ENCODE peak calls at places on chromosomes 5 and 9, in ten cellular contexts. C is A549, R is psoas muscle, U is uterus, M is tibial artery, Q is sigmoid colon, H is breast epithelium, J is heart right ventricle, S is endodermal cell, W is GM23338. B is an unnamed sample. For H3K4me1, the result is how much of the 10 kb centered on the place peaks cover.

GRCh38 chr5:31362931-31363568 is 168.8 kb downstream of the DROSHA start:
- DNase-seq in Q (no peak), S (no peak), C (no peak), J (no peak), W (no peak), R (no peak), U (no peak), H (no peak), M (no peak), B (no peak)

GRCh38 chr5:60350794-60351193 is 349.2 kb downstream of the DEPDC1B start:
- DNase-seq in M (no peak), C (no peak), H (no peak), R (no peak), S (no peak), U (no peak), J (no peak), W (no peak), Q (no peak), B (no peak)

GRCh38 chr5:179285236-179285635 is 60.0 kb downstream of the ADAMTS2 start:
- DNase-seq in W (no peak), H (no peak), Q (peak), R (peak), S (no peak), C (no peak), J (peak), U (peak), M (peak), B (no peak)

GRCh38 chr5:115575167-115576070 is 26.9 kb downstream of the TICAM2 start:
- DNase-seq in Q (no peak), C (no peak), H (no peak), R (no peak), S (no peak), M (no peak), U (no peak), W (no peak), J (no peak), B (no peak)

GRCh38 chr5:144248015-144248414 is 77.3 kb downstream of the KCTD16 start:
- DNase-seq in J (no peak), H (no peak), M (no peak), C (no peak), W (no peak), Q (no peak), S (no peak), R (no peak), U (no peak), B (no peak)

GRCh38 chr5:116013207-116013777 is 19.0 kb upstream of the ARL14EPL start:
- DNase-seq in W (peak), J (no peak), U (no peak), R (peak), Q (no peak), H (no peak), M (no peak), C (no peak), S (no peak), B (no peak)

GRCh38 chr9:26684029-26684428 is 208.6 kb downstream of the CAAP1 start:
- DNase-seq in M (no peak), W (no peak), U (no peak), Q (no peak), J (no peak), R (no peak), C (no peak), H (no peak), S (no peak), B (no peak)

GRCh38 chr5:134581241-134581981 is 51.2 kb downstream of the SAR1B start:
- DNase-seq in Q (peak), W (no peak), U (peak), R (peak), J (no peak), M (no peak), C (no peak), S (no peak), H (peak), B (no peak)

GRCh38 chr9:112207451-112207850 is 32.4 kb upstream of the SUSD1 start:
- DNase-seq in W (no peak), M (no peak), C (no peak), Q (no peak), U (no peak), J (no peak), H (no peak), S (no peak), R (no peak), B (no peak)

GRCh38 chr9:89323257-89323841 is 5.0 kb downstream of the SECISBP2 start:
- DNase-seq in U (no peak), S (no peak), M (no peak), W (no peak), Q (no peak), C (no peak), R (no peak), J (no peak), H (no peak), B (no peak)

GRCh38 chr5:137091473-137091872 is 407.7 kb downstream of the SPOCK1 start:
- DNase-seq in U (no peak), J (no peak), S (peak), C (no peak), W (peak), Q (no peak), M (no peak), R (no peak), H (peak), B (no peak)

GRCh38 chr5:176360894-176361436 is 599 bp downstream of the KIAA1191 start:
- DNase-seq in Q (no peak), U (no peak), W (peak), C (no peak), S (no peak), J (no peak), R (no peak), M (no peak), H (no peak), B (peak)

GRCh38 chr9:93082841-93083411 is 13.1 kb upstream of the CARD19 start:
- DNase-seq in Q (peak), J (no peak), U (peak), C (no peak), W (no peak), M (peak), H (peak), S (peak), R (no peak), B (no peak)

GRCh38 chr5:102758576-102758975 is 3.5 kb downstream of the PAM start:
- DNase-seq in S (no peak), J (no peak), Q (no peak), W (no peak), H (no peak), M (no peak), R (no peak), U (no peak), C (no peak), B (no peak)

GRCh38 chr9:37992924-37993349 is 76.1 kb downstream of the SHB start:
- DNase-seq in W (no peak), U (no peak), H (no peak), M (peak), S (no peak), C (no peak), J (no peak), Q (no peak), R (no peak), B (no peak)

DNA sequence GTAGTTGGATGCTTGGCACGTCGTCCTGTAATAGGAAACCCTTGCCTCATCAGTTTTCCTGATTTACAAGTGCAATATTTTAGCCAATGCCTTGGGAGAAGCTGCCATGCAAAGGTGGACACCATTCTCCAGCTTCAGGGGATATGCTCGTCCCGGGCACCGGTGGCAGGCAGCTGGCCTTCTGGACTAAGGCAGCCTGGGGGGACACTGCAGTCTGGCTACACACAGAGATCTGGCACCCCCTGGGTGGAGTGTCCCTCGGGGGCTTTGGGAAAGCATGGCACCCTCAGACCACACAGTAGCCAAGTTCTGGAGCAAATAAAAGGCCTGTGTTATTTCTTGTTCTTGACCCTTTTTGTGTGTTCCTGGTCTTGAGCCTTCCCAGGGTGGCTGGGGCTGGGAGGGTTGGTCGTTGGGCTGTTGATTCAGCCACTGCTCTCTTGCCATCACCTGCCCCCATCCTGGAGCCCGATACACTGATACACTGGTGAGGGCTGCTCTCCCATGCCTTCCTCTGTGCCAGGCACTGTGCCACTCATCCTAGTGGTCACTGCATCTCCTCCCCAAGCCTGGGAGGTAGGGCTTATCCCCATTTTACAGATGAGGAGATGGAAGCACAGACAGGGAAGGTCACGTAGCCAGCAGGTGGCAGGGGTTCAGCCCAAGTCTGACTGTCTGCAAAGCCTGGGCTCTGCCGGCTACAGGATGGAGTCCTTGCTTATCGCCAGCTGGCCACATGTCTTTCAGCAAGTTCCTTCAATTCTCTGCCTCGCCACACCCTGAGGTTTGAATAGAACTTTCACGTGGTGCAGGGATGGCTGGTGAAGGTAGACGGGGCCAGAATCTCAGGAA is 134.1 kb downstream of the RGS3 start:
- DNase-seq in U (no peak), M (no peak), Q (peak), S (no peak), W (no peak), C (no peak), R (no peak), J (no peak), H (no peak), B (no peak)
- H3K4me1 ChIP-seq in U (under half), M (under half), Q (under half), S (under half), W (under half), C (under half), R (half or more), J (half or more), H (under half), B (under half)

GRCh38 chr5:132594170-132594569 is 37.4 kb downstream of the RAD50 start:
- DNase-seq in Q (no peak), S (no peak), M (no peak), H (no peak), R (no peak), J (no peak), W (no peak), C (no peak), U (no peak), B (no peak)

GRCh38 chr5:132591140-132591539 is 34.4 kb downstream of the RAD50 start:
- DNase-seq in Q (no peak), M (no peak), C (peak), S (no peak), W (no peak), R (no peak), H (no peak), U (no peak), J (no peak), B (no peak)

GRCh38 chr5:132592521-132592920 is 35.7 kb downstream of the RAD50 start:
- DNase-seq in R (no peak), C (no peak), W (peak), S (no peak), U (no peak), J (no peak), Q (no peak), M (no peak), H (no peak), B (no peak)

GRCh38 chr5:132595624-132596023 is 38.8 kb downstream of the RAD50 start:
- DNase-seq in S (no peak), R (no peak), J (no peak), U (no peak), C (no peak), Q (no peak), W (no peak), H (no peak), M (no peak), B (no peak)
- TF ChIP-seq CTCF in S (no peak), R (no peak), J (no peak), U (no peak), C (no peak), Q (no peak), W (no peak), H (no peak), M (no peak), B (no peak)

GRCh38 chr9:134700636-134701350 is 59.2 kb downstream of the COL5A1 start:
- DNase-seq in S (no peak), R (no peak), U (no peak), J (peak), H (no peak), C (no peak), M (no peak), Q (no peak), W (no peak), B (no peak)
- H3K4me1 ChIP-seq in S (under half), R (under half), U (under half), J (under half), H (under half), C (under half), M (under half), Q (under half), W (under half), B (under half)

GRCh38 chr9:95752129-95752731 is 123.3 kb upstream of the ERCC6L2 start:
- DNase-seq in J (no peak), C (no peak), R (no peak), S (peak), U (no peak), H (no peak), M (no peak), W (peak), Q (no peak), B (no peak)

GRCh38 chr9:95756101-95756500 is 119.4 kb upstream of the ERCC6L2 start:
- DNase-seq in Q (no peak), S (no peak), U (no peak), J (no peak), C (no peak), W (no peak), H (no peak), M (no peak), R (no peak), B (no peak)

GRCh38 chr9:95754533-95755420 is 120.7 kb upstream of the ERCC6L2 start:
- DNase-seq in U (no peak), S (peak), H (no peak), W (peak), R (no peak), Q (no peak), M (no peak), C (no peak), J (no peak), B (no peak)

GRCh38 chr9:95755421-95755730 is 120.1 kb upstream of the ERCC6L2 start:
- DNase-seq in H (no peak), U (no peak), C (no peak), Q (no peak), J (no peak), W (no peak), S (no peak), M (no peak), R (no peak), B (no peak)

DNA sequence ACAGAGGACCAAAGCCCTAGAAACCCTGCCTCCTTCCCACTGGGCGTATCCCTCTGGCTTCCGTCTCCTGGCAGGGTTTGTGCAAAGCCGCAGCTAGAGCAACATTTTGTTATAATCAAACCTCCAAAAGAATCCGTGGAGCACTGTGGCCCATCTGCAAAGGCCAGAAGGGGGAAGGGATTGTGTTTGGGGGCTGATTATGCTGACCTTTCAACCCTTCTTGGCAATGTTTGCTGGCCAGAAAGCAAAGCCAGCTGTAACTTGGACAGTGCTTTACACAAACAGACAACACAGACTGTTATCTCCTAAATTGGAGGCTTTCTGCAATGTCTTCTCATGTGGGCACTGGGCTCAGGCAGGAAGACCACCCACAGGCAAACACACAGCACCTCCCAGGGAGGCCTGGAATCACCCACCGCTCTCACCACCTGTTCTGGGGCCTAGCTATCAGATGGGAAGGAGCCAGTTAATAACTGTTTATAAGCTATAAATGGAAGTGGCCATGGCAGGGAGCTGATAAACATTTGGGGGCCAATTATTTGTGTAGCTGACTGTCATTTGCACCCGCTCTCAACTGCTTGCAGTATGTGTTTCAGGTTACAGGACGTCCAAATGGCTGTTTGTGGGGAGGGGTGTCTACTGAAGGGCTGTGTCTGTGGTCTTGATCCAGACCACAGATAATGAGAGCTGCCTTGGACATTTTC is 121.6 kb upstream of the ERCC6L2 start:
- DNase-seq in U (peak), R (no peak), S (no peak), M (no peak), C (no peak), Q (peak), J (peak), H (no peak), W (peak), B (peak)
- TF ChIP-seq CTCF in U (no peak), R (no peak), S (no peak), M (no peak), C (no peak), Q (no peak), J (no peak), H (no peak), W (no peak), B (no peak)

GRCh38 chr9:136011703-136012496 is 50.7 kb upstream of the UBAC1 start:
- DNase-seq in J (peak), Q (peak), C (no peak), H (no peak), W (no peak), S (peak), R (peak), M (peak), U (peak), B (peak)
- H3K4me1 ChIP-seq in J (half or more), Q (under half), C (under half), H (under half), W (under half), S (under half), R (under half), M (under half), U (under half), B (under half)

GRCh38 chr5:73823508-73823925 is 197.5 kb downstream of the ARHGEF28 start:
- DNase-seq in Q (no peak), C (peak), W (no peak), H (no peak), M (no peak), S (no peak), U (no peak), R (no peak), J (no peak), B (no peak)

GRCh38 chr5:73825219-73825618 is 199.2 kb downstream of the ARHGEF28 start:
- DNase-seq in R (no peak), W (no peak), Q (no peak), S (no peak), C (no peak), M (no peak), J (no peak), H (no peak), U (no peak), B (no peak)

GRCh38 chr5:73822276-73822988 is 196.4 kb downstream of the ARHGEF28 start:
- DNase-seq in J (no peak), M (no peak), C (no peak), U (no peak), R (no peak), Q (no peak), S (no peak), H (no peak), W (no peak), B (no peak)

GRCh38 chr5:73821003-73821402 is 195.0 kb downstream of the ARHGEF28 start:
- DNase-seq in R (no peak), S (no peak), U (no peak), W (no peak), C (no peak), Q (no peak), H (no peak), M (no peak), J (no peak), B (no peak)

GRCh38 chr5:73822989-73823339 is 197.0 kb downstream of the ARHGEF28 start:
- DNase-seq in S (no peak), M (no peak), R (no peak), H (no peak), U (no peak), J (no peak), C (peak), W (no peak), Q (no peak), B (no peak)
- TF ChIP-seq CTCF in S (no peak), M (no peak), R (no peak), H (no peak), U (no peak), J (no peak), C (no peak), W (no peak), Q (no peak), B (no peak)

GRCh38 chr9:34572628-34573027 is 16.9 kb downstream of the CNTFR start:
- DNase-seq in W (no peak), J (no peak), H (no peak), Q (no peak), S (no peak), C (no peak), R (no peak), U (no peak), M (no peak), B (no peak)

GRCh38 chr9:34568783-34569182 is 20.7 kb downstream of the CNTFR start:
- DNase-seq in C (no peak), M (no peak), Q (no peak), U (no peak), W (peak), H (no peak), R (no peak), S (no peak), J (peak), B (no peak)

GRCh38 chr9:34572092-34572491 is 17.4 kb downstream of the CNTFR start:
- DNase-seq in U (no peak), C (peak), Q (no peak), J (peak), H (no peak), M (no peak), R (no peak), S (no peak), W (no peak), B (no peak)

GRCh38 chr9:34571180-34571800 is 18.2 kb downstream of the CNTFR start:
- DNase-seq in J (peak), S (no peak), Q (no peak), R (peak), W (no peak), C (no peak), U (peak), H (no peak), M (no peak), B (no peak)

GRCh38 chr9:34570422-34571179 is 18.9 kb downstream of the CNTFR start:
- DNase-seq in Q (no peak), U (no peak), C (no peak), M (no peak), R (no peak), W (no peak), J (peak), S (no peak), H (no peak), B (no peak)
- H3K4me1 ChIP-seq in Q (under half), U (under half), C (under half), M (under half), R (under half), W (under half), J (under half), S (under half), H (under half), B (under half)

DNA sequence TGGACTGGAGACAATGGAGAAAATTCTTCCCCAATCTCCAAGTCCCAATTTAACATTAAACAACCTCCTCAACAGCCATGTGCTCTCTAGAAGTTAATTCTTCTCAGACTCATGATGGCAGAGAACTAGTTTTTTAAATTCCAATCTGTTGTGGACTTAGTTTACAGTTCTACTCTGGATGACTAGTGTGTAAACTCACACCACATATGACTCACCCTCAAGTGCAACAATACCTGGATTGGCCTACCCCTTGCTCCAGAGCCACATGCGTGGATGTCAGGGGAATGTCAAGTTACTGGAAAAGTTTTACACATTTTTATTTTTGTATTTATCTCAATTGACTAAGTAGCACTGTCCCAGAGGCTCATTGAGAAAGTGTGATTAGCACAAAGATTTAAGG is 136.0 kb upstream of the EFNA5 start:
- DNase-seq in C (peak), W (no peak), Q (no peak), H (no peak), M (no peak), R (no peak), J (no peak), U (no peak), S (no peak), B (no peak)
- TF ChIP-seq CTCF in C (no peak), W (no peak), Q (no peak), H (no peak), M (no peak), R (no peak), J (no peak), U (no peak), S (no peak), B (no peak)

GRCh38 chr9:127874301-127875216 is 2.9 kb downstream of the AK1 start:
- DNase-seq in J (no peak), H (no peak), M (no peak), W (no peak), U (peak), C (no peak), R (no peak), Q (peak), S (no peak), B (no peak)
- H3K4me1 ChIP-seq in J (half or more), H (under half), M (under half), W (under half), U (under half), C (under half), R (under half), Q (under half), S (under half), B (under half)

GRCh38 chr9:79134654-79135053 is 437.1 kb upstream of the TLE4 start:
- DNase-seq in M (no peak), H (no peak), S (peak), J (no peak), C (peak), R (no peak), U (no peak), W (peak), Q (no peak), B (no peak)
- TF ChIP-seq CTCF in M (no peak), H (no peak), S (peak), J (no peak), C (no peak), R (no peak), U (no peak), W (peak), Q (no peak), B (no peak)